ENCODE peak calls at places on chromosome 12, in ten cellular contexts. T, W, V, K, S, L, C, R, H and E are unnamed samples.

GRCh38 chr12:90058721-90059120 is 350.1 kb upstream of the ATP2B1 start:
- DNase-seq in T (no peak), W (no peak), V (no peak), K (no peak), S (no peak), L (peak), C (peak), R (no peak), H (no peak), E (no peak)

GRCh38 chr12:51393676-51394545 is 2.7 kb upstream of the GALNT6 start:
- DNase-seq in T (no peak), W (no peak), V (peak), K (no peak), S (no peak), L (peak), C (peak), R (no peak), H (no peak), E (no peak)

GRCh38 chr12:3116106-3116898 is 39.1 kb downstream of the TSPAN9 start:
- DNase-seq in T (no peak), W (no peak), V (no peak), K (no peak), S (no peak), L (no peak), C (no peak), R (no peak), H (no peak), E (no peak)

GRCh38 chr12:106252056-106252455 is 4.2 kb upstream of the CKAP4 start:
- DNase-seq in T (no peak), W (no peak), V (no peak), K (no peak), S (no peak), L (no peak), C (no peak), R (no peak), H (no peak), E (no peak)

GRCh38 chr12:111409403-111410228 is 3.9 kb downstream of the SH2B3 start:
- DNase-seq in T (no peak), W (peak), V (peak), K (no peak), S (no peak), L (no peak), C (no peak), R (no peak), H (peak), E (peak)

GRCh38 chr12:124640096-124640495 is 72.7 kb upstream of the NCOR2 start:
- DNase-seq in T (no peak), W (no peak), V (no peak), K (no peak), S (no peak), L (peak), C (no peak), R (no peak), H (no peak), E (no peak)

GRCh38 chr12:116594325-116595038 is 35.3 kb downstream of the MAP1LC3B2 start:
- DNase-seq in T (no peak), W (no peak), V (peak), K (no peak), S (peak), L (no peak), C (no peak), R (no peak), H (no peak), E (peak)

GRCh38 chr12:113106361-113106760 is 29.2 kb downstream of the RASAL1 start:
- DNase-seq in T (no peak), W (no peak), V (no peak), K (no peak), S (no peak), L (no peak), C (no peak), R (no peak), H (no peak), E (no peak)

GRCh38 chr12:66584673-66585072 is 94.2 kb downstream of the GRIP1 start:
- DNase-seq in T (no peak), W (no peak), V (no peak), K (no peak), S (no peak), L (peak), C (no peak), R (no peak), H (no peak), E (no peak)

GRCh38 chr12:95339086-95339788 is 121.6 kb downstream of the VEZT start:
- DNase-seq in T (no peak), W (no peak), V (no peak), K (no peak), S (no peak), L (peak), C (no peak), R (no peak), H (no peak), E (no peak)

GRCh38 chr12:121154793-121155375 is 22.2 kb downstream of the P2RX7 start:
- DNase-seq in T (no peak), W (no peak), V (no peak), K (no peak), S (no peak), L (no peak), C (no peak), R (no peak), H (no peak), E (no peak)

GRCh38 chr12:59823535-59823934 is 227.7 kb downstream of the SLC16A7 start:
- DNase-seq in T (no peak), W (no peak), V (no peak), K (no peak), S (no peak), L (peak), C (no peak), R (no peak), H (no peak), E (no peak)

GRCh38 chr12:47752552-47752951 is 6.1 kb downstream of the RAPGEF3 start:
- DNase-seq in T (no peak), W (no peak), V (no peak), K (no peak), S (no peak), L (peak), C (no peak), R (no peak), H (no peak), E (no peak)

GRCh38 chr12:124756151-124756550 is 107.5 kb downstream of the SCARB1 start:
- DNase-seq in T (no peak), W (no peak), V (no peak), K (no peak), S (no peak), L (no peak), C (no peak), R (no peak), H (no peak), E (no peak)

GRCh38 chr12:32451816-32452215 is 52.5 kb downstream of the FGD4 start:
- DNase-seq in T (no peak), W (no peak), V (no peak), K (no peak), S (no peak), L (no peak), C (no peak), R (no peak), H (no peak), E (no peak)

GRCh38 chr12:19630536-19630935 is 191.2 kb downstream of the AEBP2 start:
- DNase-seq in T (peak), W (no peak), V (no peak), K (no peak), S (no peak), L (no peak), C (no peak), R (no peak), H (no peak), E (no peak)

GRCh38 chr12:120961604-120962486 is 16.5 kb upstream of the HNF1A start:
- DNase-seq in T (no peak), W (no peak), V (no peak), K (no peak), S (no peak), L (peak), C (no peak), R (peak), H (peak), E (no peak)

GRCh38 chr12:45669093-45669492 is 60.4 kb upstream of the ARID2 start:
- DNase-seq in T (no peak), W (no peak), V (no peak), K (no peak), S (no peak), L (no peak), C (no peak), R (no peak), H (no peak), E (no peak)

GRCh38 chr12:96500686-96501085 is 11.3 kb downstream of the CFAP54 start:
- DNase-seq in T (no peak), W (no peak), V (no peak), K (no peak), S (no peak), L (no peak), C (no peak), R (no peak), H (no peak), E (no peak)

GRCh38 chr12:75905975-75906374 is 125.6 kb downstream of the PHLDA1 start:
- DNase-seq in T (no peak), W (no peak), V (no peak), K (no peak), S (no peak), L (no peak), C (no peak), R (no peak), H (no peak), E (no peak)

GRCh38 chr12:130702966-130703732 is 12.9 kb downstream of the RIMBP2 start:
- DNase-seq in T (no peak), W (no peak), V (no peak), K (no peak), S (no peak), L (no peak), C (no peak), R (no peak), H (no peak), E (no peak)

GRCh38 chr12:116189692-116190091 is 87.8 kb downstream of the MED13L start:
- DNase-seq in T (no peak), W (no peak), V (no peak), K (no peak), S (no peak), L (no peak), C (no peak), R (no peak), H (no peak), E (no peak)

GRCh38 chr12:121005346-121005815 is 10.9 kb downstream of the C12orf43 start:
- DNase-seq in T (peak), W (no peak), V (peak), K (no peak), S (peak), L (peak), C (peak), R (no peak), H (peak), E (peak)

GRCh38 chr12:52838871-52839446 is 4.8 kb upstream of the KRT79 start:
- DNase-seq in T (no peak), W (no peak), V (no peak), K (no peak), S (no peak), L (no peak), C (no peak), R (no peak), H (no peak), E (peak)

GRCh38 chr12:127811988-127812387 is 455.0 kb upstream of the TMEM132C start:
- DNase-seq in T (no peak), W (no peak), V (no peak), K (no peak), S (no peak), L (no peak), C (peak), R (no peak), H (peak), E (no peak)